ENCODE peak calls at places on chromosomes 2 and 18, in six cellular contexts. G is bronchial epithelial cell; R is kidney epithelial cell; B is GM12864; D is MCF 10A; V is CD8-positive, alpha-beta T cell. A is an unnamed sample.
A peak's percentile ranks its signal among the peaks of the same experiment; 100 is the strongest.

GRCh38 chr2:174053784-174054183 is 88.6 kb upstream of the SP3 start:
- DNase-seq in G (peak; percentile 40), R (no peak), B (no peak), D (no peak), V (no peak), A (no peak)

GRCh38 chr2:190266314-190266713 is 53.3 kb downstream of the HIBCH start:
- DNase-seq in G (no peak), R (no peak), B (no peak), D (no peak), V (no peak), A (no peak)

GRCh38 chr18:24726727-24727539 is 266.5 kb downstream of the HRH4 start:
- DNase-seq in G (peak; percentile 58), R (peak; percentile 43), B (peak; percentile 45), D (peak; percentile 76), V (peak; percentile 29), A (peak; percentile 47)

GRCh38 chr2:11319939-11320338 is 24.5 kb downstream of the ROCK2 start:
- DNase-seq in G (no peak), R (no peak), B (no peak), D (no peak), V (no peak), A (no peak)

GRCh38 chr2:104812281-104812680 is 41.6 kb upstream of the POU3F3 start:
- DNase-seq in G (no peak), R (no peak), B (no peak), D (no peak), V (no peak), A (no peak)

GRCh38 chr18:6194640-6195039 is 220.1 kb downstream of the L3MBTL4 start:
- DNase-seq in G (no peak), R (no peak), B (no peak), D (no peak), V (no peak), A (no peak)

GRCh38 chr2:108604196-108604595 is 69.9 kb downstream of the LIMS1 start:
- DNase-seq in G (no peak), R (no peak), B (no peak), D (no peak), V (no peak), A (no peak)

GRCh38 chr2:217271813-217272212 is 411.9 kb upstream of the TNP1 start:
- DNase-seq in G (peak; percentile 26), R (no peak), B (no peak), D (no peak), V (no peak), A (no peak)

GRCh38 chr2:44335806-44336538 is 25.3 kb downstream of the PREPL start:
- DNase-seq in G (no peak), R (no peak), B (no peak), D (no peak), V (no peak), A (no peak)

GRCh38 chr2:219207884-219208740 is 1.5 kb downstream of the ZFAND2B start:
- DNase-seq in G (peak; percentile 25), R (no peak), B (no peak), D (peak; percentile 21), V (no peak), A (no peak)

GRCh38 chr18:25669741-25670140 is 317.8 kb upstream of the ZNF521 start:
- DNase-seq in G (no peak), R (no peak), B (no peak), D (no peak), V (no peak), A (no peak)

GRCh38 chr18:62523631-62524442 is 1.0 kb downstream of the ZCCHC2 start:
- DNase-seq in G (peak; percentile 9), R (no peak), B (no peak), D (peak; percentile 53), V (peak; percentile 61), A (peak; percentile 42)

GRCh38 chr2:74849228-74849892 is 15.4 kb downstream of the HK2 start:
- DNase-seq in G (peak; percentile 85), R (no peak), B (peak; percentile 73), D (peak; percentile 66), V (peak; percentile 57), A (peak; percentile 51)

GRCh38 chr2:237660381-237660900 is 33.1 kb downstream of the LRRFIP1 start:
- DNase-seq in G (no peak), R (no peak), B (no peak), D (no peak), V (no peak), A (no peak)

GRCh38 chr2:138333677-138334076 is 167.9 kb upstream of the SPOPL start:
- DNase-seq in G (no peak), R (no peak), B (no peak), D (no peak), V (no peak), A (no peak)

GRCh38 chr2:45675130-45675812 is 23.8 kb downstream of the PRKCE start:
- DNase-seq in G (peak; percentile 93), R (no peak), B (no peak), D (peak; percentile 1), V (no peak), A (no peak)

GRCh38 chr2:11775384-11775783 is 29.0 kb downstream of the LPIN1 start:
- DNase-seq in G (no peak), R (no peak), B (peak; percentile 30), D (no peak), V (no peak), A (peak; percentile 76)

GRCh38 chr2:69330781-69331180 is 56.2 kb downstream of the GFPT1 start:
- DNase-seq in G (no peak), R (no peak), B (no peak), D (no peak), V (no peak), A (no peak)

GRCh38 chr2:69335291-69335690 is 51.7 kb downstream of the GFPT1 start:
- DNase-seq in G (no peak), R (no peak), B (no peak), D (no peak), V (no peak), A (no peak)

GRCh38 chr2:69333352-69333751 is 53.7 kb downstream of the GFPT1 start:
- DNase-seq in G (no peak), R (no peak), B (no peak), D (no peak), V (no peak), A (no peak)
- TF ChIP-seq CTCF in G (no peak), R (no peak), B (no peak), D (no peak), V (no peak), A (no peak)

GRCh38 chr18:7755753-7756475 is 188.8 kb downstream of the PTPRM start:
- DNase-seq in G (peak; percentile 27), R (no peak), B (no peak), D (peak; percentile 23), V (no peak), A (no peak)
- TF ChIP-seq CTCF in G (peak; percentile 23), R (peak; percentile 15), B (no peak), D (no peak), V (no peak), A (no peak)

GRCh38 chr2:207353836-207354235 is 175.9 kb upstream of the CREB1 start:
- DNase-seq in G (no peak), R (no peak), B (no peak), D (no peak), V (no peak), A (no peak)

GRCh38 chr2:207356604-207357003 is 173.2 kb upstream of the CREB1 start:
- DNase-seq in G (no peak), R (no peak), B (no peak), D (no peak), V (no peak), A (no peak)

GRCh38 chr2:207354466-207354865 is 175.3 kb upstream of the CREB1 start:
- DNase-seq in G (no peak), R (no peak), B (no peak), D (no peak), V (no peak), A (no peak)

GRCh38 chr2:207351171-207351570 is 178.6 kb upstream of the CREB1 start:
- DNase-seq in G (no peak), R (no peak), B (no peak), D (no peak), V (no peak), A (no peak)

DNA sequence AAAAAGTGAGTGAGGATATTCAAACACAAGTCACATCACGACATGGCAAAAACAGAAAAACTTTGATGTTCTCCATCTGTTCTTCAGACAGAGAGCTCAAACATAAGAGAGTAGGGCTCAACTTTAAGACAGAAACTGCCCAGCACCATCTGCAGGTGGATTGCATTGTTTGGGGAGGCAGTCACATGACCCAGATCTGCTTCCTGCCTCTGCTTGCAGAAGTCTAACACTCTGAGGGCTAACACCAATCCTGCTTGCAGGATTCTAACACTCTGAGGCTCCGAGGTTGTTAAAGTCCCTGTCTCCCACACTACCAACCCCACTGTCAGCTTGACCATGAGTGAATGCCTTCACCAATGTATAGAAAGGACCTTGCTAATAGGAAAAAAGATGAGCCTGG is 176.8 kb upstream of the CREB1 start:
- DNase-seq in G (no peak), R (no peak), B (no peak), D (peak; percentile 24), V (no peak), A (no peak)
- TF ChIP-seq CTCF in G (peak; percentile 13), R (no peak), B (peak; percentile 18), D (no peak), V (no peak), A (no peak)

DNA sequence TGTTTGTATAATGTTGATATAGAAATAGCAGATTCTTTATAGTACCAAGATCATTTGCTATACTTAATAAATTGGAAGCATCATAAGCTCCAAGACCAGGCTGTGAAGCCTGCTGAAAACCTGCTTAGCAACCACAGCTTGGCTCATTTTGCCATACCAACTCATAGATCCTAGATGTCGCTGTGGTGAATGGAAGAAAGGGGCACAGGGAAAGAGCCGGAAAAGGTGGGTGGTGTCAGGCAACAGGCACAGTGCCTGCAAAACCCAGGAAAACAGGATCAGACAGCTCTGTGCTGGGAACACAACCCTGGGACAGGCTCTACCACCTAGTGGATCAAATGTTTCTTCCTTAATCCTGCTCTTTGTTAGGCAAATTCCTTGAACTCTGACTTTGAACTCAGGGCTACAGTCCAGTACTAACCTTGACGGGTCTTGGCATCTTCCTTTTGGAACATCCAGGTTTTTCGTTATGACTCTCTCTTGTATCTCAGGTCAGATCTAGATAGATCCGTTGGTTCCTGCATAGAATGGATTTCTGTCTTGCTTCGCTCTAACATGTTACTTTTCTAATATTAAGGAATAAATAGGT is 31.6 kb downstream of the TWSG1 start:
- DNase-seq in G (peak; percentile 89), R (no peak), B (no peak), D (peak; percentile 70), V (no peak), A (no peak)
- TF ChIP-seq CTCF in G (peak; percentile 65), R (peak; percentile 49), B (no peak), D (peak; percentile 36), V (no peak), A (no peak)

GRCh38 chr18:11095674-11096293 is 53.6 kb downstream of the PIEZO2 start:
- DNase-seq in G (no peak), R (no peak), B (no peak), D (no peak), V (no peak), A (no peak)
- TF ChIP-seq CTCF in G (no peak), R (no peak), B (no peak), D (no peak), V (no peak), A (no peak)